ENCODE peak calls at places on chromosomes 4 and X, in six cellular contexts. D is GM12891, R is K562, X is HepG2, H is GM12878, B is H1. L is an unnamed sample.

GRCh38 chr4:1072830-1073446 is 40.4 kb downstream of the RNF212 start:
- DNase-seq in R (peak), X (peak), D (peak), H (no peak), B (no peak), L (no peak)

GRCh38 chr4:148648599-148648998 is 206.4 kb upstream of the NR3C2 start:
- DNase-seq in X (no peak), R (no peak), D (no peak), B (no peak), H (no peak), L (no peak)

GRCh38 chr4:147340547-147341225 is 140.2 kb upstream of the EDNRA start:
- DNase-seq in D (no peak), X (no peak), H (peak), R (no peak), B (no peak), L (no peak)

GRCh38 chr4:48116582-48116981 is 17.5 kb downstream of the TXK start:
- DNase-seq in B (no peak), H (no peak), D (no peak), X (no peak), R (no peak), L (no peak)

GRCh38 chr4:7434766-7435150 is at the start of gene PSAPL1:
- DNase-seq in R (peak), X (peak), D (no peak), B (no peak), H (no peak), L (no peak)

GRCh38 chr4:102420563-102421221 is 75.4 kb upstream of the SLC39A8 start:
- DNase-seq in D (no peak), R (no peak), H (no peak), X (peak), B (no peak), L (no peak)

GRCh38 chr4:56648245-56649151 is 32.6 kb downstream of the HOPX start:
- DNase-seq in D (no peak), H (no peak), X (no peak), R (no peak), B (no peak), L (no peak)

GRCh38 chr4:23789765-23790164 is 100.1 kb downstream of the PPARGC1A start:
- DNase-seq in R (no peak), D (no peak), H (no peak), X (peak), B (no peak), L (no peak)

GRCh38 chr4:31692407-31692940 is 972.3 kb downstream of the PCDH7 start:
- DNase-seq in B (no peak), X (no peak), D (no peak), R (no peak), H (no peak), L (no peak)

DNA sequence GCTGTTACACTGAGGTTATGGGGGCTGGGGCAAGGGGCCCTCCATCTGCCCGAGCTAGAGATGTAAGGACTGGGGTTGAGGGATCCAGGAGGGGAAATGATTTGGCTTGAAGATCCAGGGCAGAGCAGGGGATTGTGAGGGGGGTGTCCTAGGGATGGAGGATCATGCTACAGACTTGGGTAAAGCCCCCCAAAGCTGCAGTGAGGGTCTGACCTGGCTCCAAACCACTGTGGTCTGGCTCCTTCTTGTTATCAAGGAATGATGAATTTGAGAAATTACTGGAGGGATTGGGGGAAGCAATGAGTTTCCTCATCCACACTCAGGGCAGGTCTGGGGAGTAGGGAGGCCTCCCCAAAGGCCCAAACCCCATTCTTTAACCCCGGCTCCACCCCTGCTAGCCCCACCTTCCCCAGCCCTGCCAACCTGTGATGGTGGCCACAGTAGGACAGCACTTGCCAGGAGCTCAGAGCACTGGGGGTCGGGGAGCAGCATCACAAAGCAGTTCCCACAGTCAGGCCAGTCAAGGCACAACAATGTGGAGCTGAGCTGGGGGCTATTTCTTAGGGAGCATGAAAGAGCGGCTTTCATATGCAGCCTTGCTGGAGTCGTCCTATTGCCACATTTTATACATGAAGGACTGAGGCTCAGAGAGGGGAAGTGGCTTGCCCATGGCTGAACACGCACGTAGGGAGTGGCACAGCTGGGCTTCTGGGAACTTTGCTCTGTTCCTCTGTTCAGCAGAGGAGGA is 165.5 kb downstream of the EFNB1 start:
- DNase-seq in H (no peak), X (no peak), R (no peak), B (no peak), D (no peak), L (no peak)
- TF ChIP-seq TAF1 in H (no peak), X (no peak), R (no peak), B (no peak), D (no peak), L (no peak)

GRCh38 chr4:5732158-5732557 is 21.2 kb downstream of the EVC start:
- DNase-seq in R (no peak), H (no peak), D (no peak), B (no peak), X (no peak), L (no peak)
- TF ChIP-seq POLR2A in R (no peak), H (no peak), D (no peak), B (no peak), X (no peak), L (no peak)

GRCh38 chrX:71542411-71542810 is 9.5 kb downstream of the OGT start:
- DNase-seq in R (no peak), D (no peak), H (no peak), B (no peak), X (no peak), L (no peak)
- TF ChIP-seq TAF1 in R (no peak), D (no peak), H (no peak), B (no peak), X (no peak), L (no peak)

GRCh38 chrX:20265726-20266681 is 705 bp downstream of the RPS6KA3 start:
- DNase-seq in R (peak), X (no peak), B (no peak), D (no peak), H (no peak), L (peak)

GRCh38 chrX:20266810-20267598 is at the start of gene RPS6KA3:
- DNase-seq in R (peak), B (peak), X (peak), D (peak), H (peak), L (peak)

GRCh38 chrX:20267599-20267923 is 852 bp upstream of the RPS6KA3 start:
- DNase-seq in B (no peak), D (no peak), H (no peak), R (no peak), X (no peak), L (no peak)

GRCh38 chrX:20263474-20263873 is 3.2 kb downstream of the RPS6KA3 start:
- DNase-seq in X (no peak), R (no peak), H (no peak), D (no peak), B (no peak), L (no peak)

DNA sequence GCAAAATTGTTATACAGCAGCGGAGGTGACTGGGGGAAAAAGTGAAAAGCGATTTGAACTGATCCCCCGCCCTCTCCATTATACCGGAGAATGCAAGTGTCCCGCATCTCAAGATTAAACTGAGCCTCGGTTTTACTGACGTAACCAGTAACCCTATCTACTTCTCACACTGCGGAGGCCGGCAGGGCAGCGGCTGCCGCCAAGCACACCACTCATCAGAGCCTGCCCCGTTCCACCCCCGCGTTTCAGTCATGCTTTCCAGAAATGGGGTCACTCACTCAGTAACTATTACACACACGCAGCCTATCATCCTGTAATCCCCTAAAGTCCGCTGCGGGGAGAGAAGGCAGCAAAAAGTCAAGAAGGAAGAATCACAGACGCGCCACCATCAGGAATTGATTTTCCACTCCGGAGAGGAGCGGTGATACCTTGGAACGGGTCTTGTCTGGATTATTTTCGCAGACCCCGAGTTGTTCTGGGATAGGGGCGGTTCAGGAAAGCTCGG is 1.4 kb downstream of the RPS6KA3 start:
- DNase-seq in X (peak), D (no peak), R (peak), B (no peak), H (no peak), L (peak)
- TF ChIP-seq POLR2A in X (peak), D (peak), R (peak), B (no peak), H (peak), L (peak)

GRCh38 chr4:13323916-13324315 is 160.2 kb downstream of the RAB28 start:
- DNase-seq in B (no peak), R (no peak), H (no peak), D (no peak), X (no peak), L (no peak)

GRCh38 chr4:13328591-13328990 is 155.5 kb downstream of the RAB28 start:
- DNase-seq in R (no peak), H (no peak), X (no peak), B (no peak), D (no peak), L (no peak)

GRCh38 chr4:13327991-13328390 is 156.1 kb downstream of the RAB28 start:
- DNase-seq in R (no peak), X (no peak), H (no peak), B (no peak), D (no peak), L (no peak)

GRCh38 chr4:13325744-13326143 is 158.4 kb downstream of the RAB28 start:
- DNase-seq in H (no peak), B (no peak), R (no peak), D (no peak), X (peak), L (no peak)

GRCh38 chr4:13322681-13323101 is 161.4 kb downstream of the RAB28 start:
- DNase-seq in D (no peak), B (no peak), X (no peak), R (no peak), H (no peak), L (no peak)
- TF ChIP-seq TAF1 in D (no peak), B (no peak), X (no peak), R (no peak), H (no peak), L (no peak)

L was measured in GM12892.